ENCODE peak calls at places on chromosomes 5 and 9, in six cellular contexts. Q is pancreas; X is cardiac muscle cell; P is effector memory CD4-positive, alpha-beta T cell; C is uterus; N is mesenchymal stem cell. M is an unnamed sample.

GRCh38 chr5:15682566-15682965 is 182.6 kb downstream of the FBXL7 start:
- DNase-seq in Q (no peak), X (no peak), P (no peak), C (no peak), N (no peak), M (no peak)

GRCh38 chr5:135079760-135080159 is 45.7 kb upstream of the PITX1 start:
- DNase-seq in Q (peak; percentile 14), X (no peak), P (no peak), C (no peak), N (no peak), M (no peak)

GRCh38 chr5:124651663-124652513 is 94.6 kb downstream of the ZNF608 start:
- DNase-seq in Q (peak; percentile 89), X (peak; percentile 88), P (no peak), C (peak; percentile 76), N (peak; percentile 89), M (peak; percentile 93)

GRCh38 chr9:31314241-31314640 is 1070.2 kb upstream of the ACO1 start:
- DNase-seq in Q (no peak), X (no peak), P (no peak), C (no peak), N (peak; percentile 14), M (no peak)

GRCh38 chr5:9710069-9710468 is 79.9 kb upstream of the TAS2R1 start:
- DNase-seq in Q (no peak), X (no peak), P (no peak), C (no peak), N (no peak), M (no peak)

GRCh38 chr5:68215888-68216736 is 556 bp downstream of the PIK3R1 start:
- DNase-seq in Q (peak; percentile 78), X (peak; percentile 45), P (peak; percentile 38), C (peak; percentile 42), N (peak; percentile 65), M (peak; percentile 83)

GRCh38 chr5:139985733-139986132 is 57.4 kb downstream of the NRG2 start:
- DNase-seq in Q (no peak), X (no peak), P (no peak), C (no peak), N (peak; percentile 96), M (no peak)

GRCh38 chr9:124716795-124717194 is 54.3 kb downstream of the NR6A1 start:
- DNase-seq in Q (no peak), X (no peak), P (no peak), C (no peak), N (no peak), M (no peak)

GRCh38 chr9:120710110-120710981 is 3.9 kb downstream of the MEGF9 start:
- DNase-seq in Q (no peak), X (peak; percentile 29), P (peak; percentile 31), C (no peak), N (peak; percentile 72), M (no peak)

GRCh38 chr9:123127512-123128075 is 94.1 kb downstream of the GPR21 start:
- DNase-seq in Q (no peak), X (no peak), P (no peak), C (no peak), N (no peak), M (no peak)

GRCh38 chr5:87115839-87116364 is 151.8 kb upstream of the RASA1 start:
- DNase-seq in Q (no peak), X (no peak), P (no peak), C (no peak), N (no peak), M (no peak)

DNA sequence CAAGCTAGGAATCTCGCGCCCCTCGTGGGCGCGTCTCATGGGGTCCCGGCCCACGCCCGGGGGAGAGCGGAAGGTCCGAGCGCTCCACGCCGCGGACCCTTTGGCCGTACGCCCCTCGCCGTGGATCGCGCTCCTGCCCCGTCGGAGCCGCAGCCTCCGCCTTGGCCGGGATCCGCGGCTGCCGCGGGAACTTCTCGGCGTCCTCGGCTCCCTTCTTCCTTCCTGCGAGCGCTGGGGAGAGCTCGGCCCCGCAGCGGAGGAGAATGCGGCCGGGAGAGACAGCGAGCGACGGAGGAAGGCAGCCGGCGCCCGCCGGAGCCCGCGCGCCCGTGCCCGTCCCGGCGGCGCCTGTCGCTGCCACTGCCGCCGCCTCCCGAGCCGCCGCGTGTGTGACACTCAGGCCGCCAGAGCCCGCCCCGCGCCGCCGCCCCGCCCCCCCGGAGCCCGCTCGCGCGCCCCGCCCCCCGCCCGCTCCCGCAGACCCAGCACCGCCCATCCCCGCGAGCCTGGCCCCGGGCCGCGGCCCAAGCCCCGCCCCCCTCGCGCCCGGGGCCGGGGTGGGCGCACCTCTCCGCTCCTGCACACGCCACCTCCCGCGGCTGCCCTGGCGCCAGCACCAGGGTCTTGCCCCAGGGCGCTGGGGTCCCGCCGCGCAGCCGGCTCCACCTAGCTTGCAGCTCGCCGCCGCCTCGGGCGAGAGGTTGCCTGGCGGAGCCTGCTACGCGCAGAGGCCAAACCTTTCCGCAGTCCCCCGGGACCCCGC is at the start of gene SHB:
- DNase-seq in Q (peak; percentile 94), X (peak; percentile 70), P (peak; percentile 74), C (peak; percentile 65), N (peak; percentile 67), M (peak; percentile 95)
- H3K27ac ChIP-seq in Q (peak within 1 kb of the TSS; percentile 98), X (peak within 1 kb of the TSS; percentile 98), P (peak within 1 kb of the TSS; percentile 35), C (peak within 1 kb of the TSS; percentile 80), N (peak within 1 kb of the TSS; percentile 87), M (peak within 1 kb of the TSS; percentile 57)

GRCh38 chr5:180021900-180022299 is 49.7 kb downstream of the RNF130 start:
- DNase-seq in Q (no peak), X (no peak), P (no peak), C (no peak), N (no peak), M (no peak)

GRCh38 chr5:180013660-180014059 is 57.9 kb downstream of the RNF130 start:
- DNase-seq in Q (no peak), X (no peak), P (no peak), C (no peak), N (no peak), M (no peak)

GRCh38 chr5:180020176-180020575 is 51.4 kb downstream of the RNF130 start:
- DNase-seq in Q (no peak), X (no peak), P (no peak), C (no peak), N (no peak), M (no peak)

DNA sequence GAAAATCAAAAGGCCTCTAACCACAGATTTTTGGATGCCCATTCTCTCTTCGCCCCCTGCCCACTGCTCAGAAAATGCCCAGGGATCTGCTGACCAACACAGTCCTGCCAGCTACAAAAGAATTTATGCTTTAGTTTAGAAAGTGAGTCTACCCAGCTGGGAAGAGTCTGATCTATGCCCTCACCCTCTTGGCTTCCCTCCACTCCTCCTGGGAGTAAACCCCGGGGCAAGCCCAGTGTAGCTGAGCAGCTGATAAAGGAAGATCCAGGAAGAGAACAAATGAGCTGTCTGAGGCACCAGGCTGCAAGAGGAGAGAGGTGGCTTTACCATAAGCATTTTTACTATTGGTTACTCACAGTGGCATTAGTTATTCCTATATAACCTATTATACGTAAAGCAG is 52.9 kb downstream of the RNF130 start:
- DNase-seq in Q (no peak), X (no peak), P (no peak), C (no peak), N (no peak), M (no peak)
- H3K27ac ChIP-seq in Q (no peak overlapping the region), X (no peak overlapping the region), P (no peak overlapping the region), C (no peak overlapping the region), N (no peak overlapping the region), M (no peak overlapping the region)

DNA sequence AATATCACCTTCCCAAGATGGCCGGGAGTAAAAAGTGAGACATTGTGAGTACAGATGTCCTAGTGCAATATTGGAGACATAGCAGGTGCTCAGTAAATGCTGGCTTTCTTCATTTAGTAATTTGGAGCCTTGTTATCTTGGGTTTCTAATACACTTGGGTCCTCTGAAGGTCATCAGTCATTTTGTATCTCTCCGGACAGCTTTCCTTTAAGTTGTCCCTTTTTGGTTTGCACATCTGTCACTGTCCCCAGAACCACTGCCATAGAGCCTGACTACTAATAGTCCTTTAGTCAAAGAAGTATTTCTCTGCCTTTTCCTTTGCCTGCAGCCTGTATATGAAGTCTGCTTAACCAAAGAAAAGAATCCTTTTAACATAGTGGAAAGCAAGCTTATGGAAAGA is 7.8 kb upstream of the ANGPTL2 start:
- DNase-seq in Q (no peak), X (no peak), P (no peak), C (no peak), N (no peak), M (no peak)
- H3K27ac ChIP-seq in Q (no peak overlapping the region), X (no peak overlapping the region), P (no peak overlapping the region), C (no peak overlapping the region), N (no peak overlapping the region), M (no peak overlapping the region)

DNA sequence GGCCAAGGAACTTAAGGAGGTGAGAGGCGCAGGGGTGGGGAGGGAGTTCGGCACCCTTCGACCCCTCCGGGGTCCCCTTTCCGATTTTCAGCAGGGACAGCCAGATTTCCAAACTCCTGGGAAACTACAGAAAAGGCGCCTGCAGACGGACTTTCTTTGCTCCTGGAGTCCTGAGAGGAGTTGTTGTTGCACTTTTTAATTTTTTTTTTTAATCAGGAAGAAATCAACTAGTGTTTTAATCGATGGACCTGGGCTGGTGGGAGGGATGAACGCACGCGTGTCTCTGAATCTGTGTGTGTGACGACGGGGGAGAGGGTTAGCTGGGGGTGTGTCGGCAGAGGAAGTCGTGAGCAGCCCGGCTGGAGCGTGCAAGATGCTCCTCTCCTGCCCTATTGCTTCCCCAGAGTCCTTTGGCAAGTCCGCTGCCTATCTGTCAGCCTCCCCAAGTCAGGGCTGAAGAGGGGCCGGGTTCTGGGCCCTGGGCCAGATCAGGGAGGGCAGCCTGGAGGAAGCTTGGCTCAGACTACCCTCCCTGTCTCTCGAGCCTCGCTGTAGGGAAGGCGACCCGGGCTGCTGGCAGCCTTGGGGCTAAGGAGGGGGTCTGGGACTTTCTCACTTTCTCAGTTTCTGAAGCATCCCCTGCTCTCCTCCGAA is 654 bp downstream of the PRR16 start:
- DNase-seq in Q (peak; percentile 63), X (peak; percentile 62), P (no peak), C (peak; percentile 58), N (peak; percentile 74), M (peak; percentile 83)
- H3K27ac ChIP-seq in Q (no peak overlapping the region), X (no peak overlapping the region), P (no peak overlapping the region), C (peak overlapping the region; percentile 92), N (peak overlapping the region; percentile 4), M (no peak overlapping the region)

GRCh38 chr5:119274767-119275130 is 81.1 kb upstream of the TNFAIP8 start:
- DNase-seq in Q (no peak), X (peak; percentile 62), P (no peak), C (no peak), N (peak; percentile 61), M (no peak)
- H3K27ac ChIP-seq in Q (peak overlapping the region; percentile 36), X (no peak overlapping the region), P (peak overlapping the region; percentile 91), C (no peak overlapping the region), N (peak overlapping the region; percentile 13), M (no peak overlapping the region)